ENCODE peak calls at places on chromosomes 13 and 19, in nine cellular contexts. A, B, U, N, Z, E, Q, T and G are unnamed samples.

GRCh38 chr13:51096131-51096530 is 14.9 kb downstream of the C13orf42 start:
- DNase-seq in A (no peak), B (no peak), U (no peak), N (no peak), Z (no peak), E (no peak), Q (no peak), T (no peak), G (no peak)

GRCh38 chr13:26476111-26476743 is 81.3 kb upstream of the WASF3 start:
- DNase-seq in A (peak; percentile 46), B (no peak), U (peak; percentile 59), N (peak; percentile 64), Z (no peak), E (no peak), Q (peak; percentile 71), T (no peak), G (peak; percentile 38)

GRCh38 chr19:46076951-46077814 is 36.4 kb upstream of the IGFL4 start:
- DNase-seq in A (peak; percentile 62), B (peak; percentile 47), U (peak; percentile 22), N (no peak), Z (peak; percentile 47), E (peak; percentile 54), Q (peak; percentile 73), T (peak; percentile 56), G (peak; percentile 76)

GRCh38 chr19:13959962-13960862 is 7.9 kb downstream of the DCAF15 start:
- DNase-seq in A (no peak), B (no peak), U (no peak), N (no peak), Z (no peak), E (no peak), Q (no peak), T (no peak), G (no peak)

GRCh38 chr19:5138606-5139594 is 170.0 kb downstream of the KDM4B start:
- DNase-seq in A (peak; percentile 90), B (no peak), U (peak; percentile 59), N (no peak), Z (no peak), E (peak; percentile 45), Q (peak; percentile 45), T (no peak), G (peak; percentile 94)

GRCh38 chr19:6765738-6766356 is 1.4 kb downstream of the SH2D3A start:
- DNase-seq in A (no peak), B (peak; percentile 96), U (no peak), N (no peak), Z (peak; percentile 97), E (peak; percentile 80), Q (no peak), T (no peak), G (no peak)

GRCh38 chr13:100951031-100951430 is 276.4 kb upstream of the TMTC4 start:
- DNase-seq in A (no peak), B (no peak), U (no peak), N (no peak), Z (no peak), E (no peak), Q (no peak), T (no peak), G (no peak)

GRCh38 chr13:46489586-46490023 is 63.4 kb upstream of the LRCH1 start:
- DNase-seq in A (peak; percentile 82), B (no peak), U (peak; percentile 40), N (no peak), Z (no peak), E (peak; percentile 70), Q (peak; percentile 92), T (peak; percentile 7), G (peak; percentile 67)

GRCh38 chr19:10884273-10884672 is 12.9 kb downstream of the CARM1 start:
- DNase-seq in A (peak; percentile 43), B (no peak), U (no peak), N (no peak), Z (no peak), E (no peak), Q (peak; percentile 67), T (no peak), G (peak; percentile 20)

GRCh38 chr19:8702350-8702749 is 3.8 kb upstream of the ACTL9 start:
- DNase-seq in A (no peak), B (no peak), U (no peak), N (no peak), Z (no peak), E (no peak), Q (no peak), T (no peak), G (no peak)

GRCh38 chr13:39016087-39016486 is 21.8 kb downstream of the PROSER1 start:
- DNase-seq in A (no peak), B (no peak), U (no peak), N (no peak), Z (no peak), E (no peak), Q (no peak), T (no peak), G (no peak)

GRCh38 chr13:113740661-113741060 is 18.4 kb upstream of the TMEM255B start:
- DNase-seq in A (no peak), B (no peak), U (no peak), N (no peak), Z (no peak), E (no peak), Q (no peak), T (no peak), G (no peak)

GRCh38 chr19:37218592-37218935 is 550 bp downstream of the ZNF383 start:
- DNase-seq in A (peak; percentile 68), B (no peak), U (no peak), N (no peak), Z (no peak), E (no peak), Q (peak; percentile 35), T (no peak), G (peak; percentile 24)

GRCh38 chr13:80374453-80374852 is 33.5 kb upstream of the SPRY2 start:
- DNase-seq in A (no peak), B (no peak), U (peak; percentile 57), N (peak; percentile 75), Z (peak; percentile 82), E (no peak), Q (no peak), T (no peak), G (no peak)

GRCh38 chr19:38867176-38867780 is 10.8 kb downstream of the RINL start:
- DNase-seq in A (no peak), B (no peak), U (no peak), N (no peak), Z (no peak), E (no peak), Q (no peak), T (no peak), G (no peak)

DNA sequence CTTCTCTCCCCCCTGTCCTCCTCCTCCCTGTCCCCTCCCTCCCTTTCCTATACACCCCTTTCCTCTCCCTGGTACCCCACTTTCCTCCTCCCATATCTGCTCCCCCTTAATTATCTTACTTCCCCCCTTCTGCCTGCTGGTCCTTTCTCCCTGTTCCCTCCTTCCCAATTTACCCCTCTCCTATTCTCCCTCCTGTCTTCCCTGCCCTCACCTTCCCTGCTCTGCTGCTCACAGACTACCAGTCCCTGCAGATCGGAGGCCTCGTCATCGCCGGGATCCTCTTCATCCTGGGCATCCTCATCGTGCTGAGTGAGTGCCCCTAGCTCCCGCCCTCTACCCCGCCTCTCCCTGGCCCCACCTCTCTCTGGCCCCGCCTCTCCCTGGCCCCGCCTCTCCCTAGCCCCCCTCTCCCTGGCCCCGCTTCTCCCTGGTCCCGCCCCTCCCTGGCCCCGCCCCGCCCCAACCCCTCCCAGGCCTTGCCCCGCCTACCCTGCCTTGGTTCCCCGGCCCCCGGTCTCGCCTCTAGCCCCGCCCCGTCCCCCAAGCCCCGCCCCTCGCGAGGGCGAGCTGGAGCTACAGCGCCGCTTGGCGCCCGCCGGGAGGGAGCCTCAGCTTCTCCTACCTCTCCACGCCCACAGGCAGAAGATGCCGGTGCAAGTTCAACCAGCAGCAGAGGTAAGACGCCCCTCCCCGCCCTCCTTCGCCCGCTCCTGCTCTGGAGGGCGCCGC is 2.0 kb upstream of the FXYD7 start:
- DNase-seq in A (peak; percentile 58), B (peak; percentile 93), U (peak; percentile 95), N (peak; percentile 92), Z (peak; percentile 93), E (peak; percentile 92), Q (peak; percentile 90), T (peak; percentile 78), G (peak; percentile 84)
- H3K4me3 ChIP-seq in A (no peak overlapping the region), B (no peak overlapping the region), U (peak overlapping the region; percentile 37), N (peak overlapping the region; percentile 69), Z (peak overlapping the region; percentile 38), E (no peak overlapping the region), Q (peak overlapping the region; percentile 26), T (peak overlapping the region; percentile 29), G (no peak overlapping the region)

DNA sequence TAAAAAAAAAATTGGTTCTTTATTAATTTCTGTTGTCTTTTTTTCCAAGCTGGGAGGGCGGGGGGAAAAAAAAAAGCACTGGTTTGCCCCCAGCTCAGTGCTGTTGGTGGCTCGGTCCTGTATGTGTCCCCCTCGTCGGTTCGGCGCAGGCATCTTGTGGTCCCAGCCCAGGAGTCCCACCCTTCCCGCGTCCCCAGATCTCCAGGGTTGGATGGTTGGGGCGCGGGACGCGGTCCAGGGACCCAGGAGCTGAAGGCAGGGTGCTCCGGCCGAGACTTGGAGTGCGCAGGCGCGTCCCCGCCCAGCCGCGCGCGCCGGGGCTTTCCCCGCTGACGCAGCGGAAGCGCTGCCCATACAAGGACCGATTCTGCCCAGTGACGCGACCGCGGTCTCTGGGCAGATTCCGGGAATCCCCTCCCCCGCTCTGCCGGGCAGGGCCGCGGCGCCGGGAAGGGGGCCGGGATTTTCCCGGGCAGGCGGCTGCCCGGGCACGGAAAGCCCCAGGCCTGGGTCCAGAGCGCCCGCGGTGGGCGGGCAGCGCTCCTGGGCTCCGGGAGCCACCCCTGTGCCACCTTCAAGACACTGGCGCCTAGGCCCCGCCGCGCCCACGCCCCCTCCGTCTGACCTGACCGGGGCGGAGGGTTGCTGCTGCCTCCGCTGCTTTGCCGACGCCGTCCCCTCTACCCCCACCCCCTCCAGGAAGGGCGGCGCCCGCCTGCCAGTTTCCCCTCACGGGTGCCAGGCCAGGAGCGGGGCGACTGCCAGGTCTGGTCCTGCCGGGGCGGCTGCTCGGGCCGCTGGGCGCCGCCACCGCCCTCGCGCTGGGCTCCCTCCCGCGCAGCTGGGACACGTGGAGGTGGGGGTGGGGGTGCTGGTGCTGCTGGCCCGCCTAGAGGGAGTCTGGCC is 2.3 kb downstream of the JUNB start:
- DNase-seq in A (peak; percentile 73), B (peak; percentile 95), U (peak; percentile 93), N (peak; percentile 93), Z (peak; percentile 93), E (peak; percentile 92), Q (peak; percentile 92), T (peak; percentile 89), G (peak; percentile 79)
- H3K4me3 ChIP-seq in A (peak overlapping the region; percentile 92), B (peak overlapping the region; percentile 87), U (peak overlapping the region; percentile 82), N (peak overlapping the region; percentile 76), Z (peak overlapping the region; percentile 100), E (peak overlapping the region; percentile 85), Q (peak overlapping the region; percentile 99), T (peak overlapping the region; percentile 99), G (peak overlapping the region; percentile 98)

DNA sequence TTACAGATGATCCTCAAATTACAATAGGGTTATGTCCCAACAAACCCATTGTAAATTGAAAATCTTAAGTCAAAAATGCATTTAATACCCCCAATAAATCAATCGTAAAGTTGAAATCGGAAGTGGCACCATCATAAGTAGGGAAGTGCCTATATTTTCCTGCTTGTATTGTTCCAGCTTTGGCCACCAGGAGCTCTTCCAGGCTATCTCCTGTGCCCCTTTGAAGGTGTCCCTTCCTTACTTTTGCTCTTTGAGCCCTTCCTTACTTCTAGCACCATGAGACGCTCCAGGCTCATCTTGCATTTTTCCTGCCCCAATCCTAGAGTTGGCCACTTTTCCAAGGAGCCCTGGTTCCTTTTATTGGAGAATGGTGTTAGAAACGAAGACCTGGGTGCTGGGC is 163.0 kb upstream of the TSC22D1 start:
- DNase-seq in A (no peak), B (no peak), U (no peak), N (no peak), Z (no peak), E (no peak), Q (no peak), T (no peak), G (no peak)
- H3K4me3 ChIP-seq in A (no peak overlapping the region), B (no peak overlapping the region), U (no peak overlapping the region), N (no peak overlapping the region), Z (no peak overlapping the region), E (no peak overlapping the region), Q (no peak overlapping the region), T (no peak overlapping the region), G (no peak overlapping the region)

GRCh38 chr19:20422216-20422615 is 143.4 kb downstream of the ZNF737 start:
- DNase-seq in A (no peak), B (no peak), U (no peak), N (no peak), Z (no peak), E (no peak), Q (no peak), T (no peak), G (no peak)
- H3K4me3 ChIP-seq in A (no peak overlapping the region), B (no peak overlapping the region), U (no peak overlapping the region), N (peak overlapping the region; percentile 76), Z (no peak overlapping the region), E (no peak overlapping the region), Q (no peak overlapping the region), T (no peak overlapping the region), G (no peak overlapping the region)